ENCODE peak calls at places on chromosomes 1 and 21, in seven cellular contexts. X, O, B, T, H, C and A are unnamed samples.

GRCh38 chr1:91872560-91873081 is 13.3 kb downstream of the TGFBR3 start:
- DNase-seq in O (no peak), X (no peak), B (no peak), C (no peak), H (no peak), T (no peak), A (no peak)

GRCh38 chr1:80212021-80212420 is 1205.5 kb upstream of the ADGRL4 start:
- DNase-seq in X (no peak), C (no peak), H (no peak), B (no peak), T (peak; percentile 1), O (peak; percentile 4), A (no peak)

GRCh38 chr21:33027401-33028185 is 1.9 kb downstream of the OLIG2 start:
- DNase-seq in C (peak; percentile 62), B (no peak), X (no peak), H (no peak), O (no peak), T (no peak), A (no peak)

GRCh38 chr21:33078907-33079582 is 9.1 kb downstream of the OLIG1 start:
- DNase-seq in O (peak; percentile 71), X (no peak), C (no peak), T (peak; percentile 83), B (peak; percentile 27), H (peak; percentile 72), A (peak; percentile 22)

GRCh38 chr1:50348449-50349241 is 74.6 kb downstream of the DMRTA2 start:
- DNase-seq in X (no peak), T (peak; percentile 51), B (peak; percentile 60), O (peak; percentile 86), H (peak; percentile 72), C (peak; percentile 85), A (peak; percentile 66)

GRCh38 chr1:165877940-165878556 is 50.6 kb downstream of the UCK2 start:
- DNase-seq in B (no peak), C (no peak), X (no peak), H (no peak), O (no peak), T (no peak), A (no peak)

GRCh38 chr1:43282220-43283195 is 2.9 kb downstream of the C1orf210 start:
- DNase-seq in H (no peak), C (no peak), T (no peak), O (no peak), X (no peak), B (no peak), A (no peak)

GRCh38 chr1:161885013-161885412 is 118.9 kb downstream of the ATF6 start:
- DNase-seq in H (peak; percentile 21), X (no peak), T (no peak), C (no peak), B (no peak), O (peak; percentile 17), A (peak; percentile 27)

GRCh38 chr1:167084739-167085138 is 5.4 kb downstream of the GPA33 start:
- DNase-seq in T (no peak), X (no peak), O (no peak), C (no peak), H (no peak), B (no peak), A (no peak)

GRCh38 chr1:230857077-230857476 is 11.2 kb downstream of the C1orf198 start:
- DNase-seq in H (peak; percentile 80), B (no peak), T (peak; percentile 87), O (no peak), C (no peak), X (no peak), A (no peak)

GRCh38 chr1:202968895-202969295 is 1.8 kb upstream of the CYB5R1 start:
- DNase-seq in O (peak; percentile 80), H (peak; percentile 68), X (no peak), C (peak; percentile 77), B (peak; percentile 79), T (peak; percentile 71), A (peak; percentile 36)

GRCh38 chr1:229471175-229471574 is 37.0 kb downstream of the NUP133 start:
- DNase-seq in T (no peak), X (no peak), O (no peak), B (no peak), H (no peak), C (no peak), A (no peak)